ENCODE peak calls at places on chromosome 14, in four cellular contexts. One of them, this sample, is unnamed. For H3K9me3, the result is how much of the 10 kb centered on the place peaks cover.

GRCh38 chr14:96252323-96253052 is 3.5 kb upstream of the BDKRB1 start:
- DNase-seq in mammary epithelial cell: no peak
- DNase-seq in GM23248: peak
- DNase-seq in H1: no peak
- DNase-seq in this sample: no peak

GRCh38 chr14:98062083-98062482 is 1209.9 kb downstream of the BCL11B start:
- DNase-seq in mammary epithelial cell: no peak
- DNase-seq in H1: no peak
- DNase-seq in GM23248: no peak
- DNase-seq in this sample: no peak

GRCh38 chr14:84483072-84483410 is 1046.9 kb upstream of the FLRT2 start:
- DNase-seq in H1: no peak
- DNase-seq in GM23248: no peak
- DNase-seq in mammary epithelial cell: no peak
- DNase-seq in this sample: no peak

GRCh38 chr14:77985235-77985634 is 184.9 kb upstream of the NRXN3 start:
- DNase-seq in GM23248: peak
- DNase-seq in mammary epithelial cell: no peak
- DNase-seq in H1: no peak
- DNase-seq in this sample: no peak

GRCh38 chr14:92733007-92733406 is 15.4 kb downstream of the LGMN start:
- DNase-seq in H1: no peak
- DNase-seq in mammary epithelial cell: no peak
- DNase-seq in GM23248: no peak
- DNase-seq in this sample: no peak

GRCh38 chr14:56057071-56057865 is 60.9 kb upstream of the PELI2 start:
- DNase-seq in mammary epithelial cell: no peak
- DNase-seq in GM23248: no peak
- DNase-seq in H1: no peak
- DNase-seq in this sample: no peak

GRCh38 chr14:100900837-100901390 is 2.6 kb downstream of the RTL1 start:
- DNase-seq in GM23248: peak
- DNase-seq in mammary epithelial cell: no peak
- DNase-seq in H1: peak
- DNase-seq in this sample: peak

GRCh38 chr14:74945261-74945851 is 10.0 kb downstream of the PGF start:
- DNase-seq in H1: peak
- DNase-seq in mammary epithelial cell: no peak
- DNase-seq in GM23248: peak
- DNase-seq in this sample: peak

GRCh38 chr14:61462566-61463195 is 141.3 kb downstream of the PRKCH start:
- DNase-seq in GM23248: peak
- DNase-seq in H1: peak
- DNase-seq in mammary epithelial cell: peak
- DNase-seq in this sample: no peak

GRCh38 chr14:91317381-91318313 is 73.1 kb upstream of the GPR68 start:
- DNase-seq in mammary epithelial cell: peak
- DNase-seq in GM23248: peak
- DNase-seq in H1: no peak
- DNase-seq in this sample: no peak

GRCh38 chr14:95156153-95156764 is 1.1 kb downstream of the DICER1 start:
- DNase-seq in H1: no peak
- DNase-seq in mammary epithelial cell: peak
- DNase-seq in GM23248: peak
- DNase-seq in this sample: no peak

GRCh38 chr14:73757876-73758391 is 43.8 kb upstream of the PNMA1 start:
- DNase-seq in GM23248: peak
- DNase-seq in H1: no peak
- DNase-seq in mammary epithelial cell: no peak
- DNase-seq in this sample: no peak

GRCh38 chr14:85529803-85530574 is at the start of gene FLRT2:
- DNase-seq in GM23248: peak
- DNase-seq in mammary epithelial cell: peak
- DNase-seq in H1: peak
- DNase-seq in this sample: no peak

GRCh38 chr14:100764716-100765115 is 38.0 kb downstream of the DLK1 start:
- DNase-seq in mammary epithelial cell: no peak
- DNase-seq in GM23248: no peak
- DNase-seq in H1: no peak
- DNase-seq in this sample: no peak

GRCh38 chr14:35420036-35420811 is 15.7 kb upstream of the NFKBIA start:
- DNase-seq in mammary epithelial cell: peak
- DNase-seq in GM23248: peak
- DNase-seq in H1: no peak
- DNase-seq in this sample: no peak

GRCh38 chr14:56962431-56962830 is 152.2 kb upstream of the OTX2 start:
- DNase-seq in H1: no peak
- DNase-seq in mammary epithelial cell: no peak
- DNase-seq in GM23248: no peak
- DNase-seq in this sample: no peak

GRCh38 chr14:52918486-52918885 is 32.4 kb downstream of the FERMT2 start:
- DNase-seq in GM23248: peak
- DNase-seq in mammary epithelial cell: peak
- DNase-seq in H1: no peak
- DNase-seq in this sample: no peak

GRCh38 chr14:36069535-36069900 is 107.0 kb downstream of the PTCSC3 start:
- DNase-seq in GM23248: peak
- DNase-seq in H1: peak
- DNase-seq in mammary epithelial cell: peak
- DNase-seq in this sample: peak

GRCh38 chr14:36509056-36509917 is 10.7 kb downstream of the NKX2-1 start:
- DNase-seq in GM23248: no peak
- DNase-seq in H1: no peak
- DNase-seq in mammary epithelial cell: no peak
- DNase-seq in this sample: no peak

GRCh38 chr14:23175823-23176222 is 7.6 kb downstream of the SLC7A8 start:
- DNase-seq in H1: no peak
- DNase-seq in GM23248: peak
- DNase-seq in mammary epithelial cell: peak
- DNase-seq in this sample: no peak

GRCh38 chr14:20329355-20329754 is 3.7 kb downstream of the CCNB1IP1 start:
- DNase-seq in mammary epithelial cell: no peak
- DNase-seq in H1: no peak
- DNase-seq in GM23248: no peak
- DNase-seq in this sample: no peak

GRCh38 chr14:26199599-26200370 is 398.0 kb downstream of the NOVA1 start:
- DNase-seq in GM23248: peak
- DNase-seq in H1: no peak
- DNase-seq in mammary epithelial cell: no peak
- DNase-seq in this sample: no peak

GRCh38 chr14:97022741-97023140 is 225.6 kb downstream of the VRK1 start:
- DNase-seq in mammary epithelial cell: no peak
- DNase-seq in GM23248: no peak
- DNase-seq in H1: no peak
- DNase-seq in this sample: no peak

GRCh38 chr14:85534914-85535313 is 5.0 kb downstream of the FLRT2 start:
- DNase-seq in mammary epithelial cell: peak
- DNase-seq in H1: no peak
- DNase-seq in GM23248: peak
- DNase-seq in this sample: no peak

GRCh38 chr14:97625512-97625911 is 828.3 kb downstream of the VRK1 start:
- DNase-seq in H1: no peak
- DNase-seq in mammary epithelial cell: no peak
- DNase-seq in GM23248: no peak
- DNase-seq in this sample: no peak

GRCh38 chr14:99724196-99724891 is 40.2 kb downstream of the CYP46A1 start:
- DNase-seq in mammary epithelial cell: no peak
- DNase-seq in H1: no peak
- DNase-seq in GM23248: no peak
- DNase-seq in this sample: no peak

GRCh38 chr14:94021416-94022157 is 4.6 kb upstream of the OTUB2 start:
- DNase-seq in mammary epithelial cell: no peak
- DNase-seq in GM23248: no peak
- DNase-seq in H1: no peak
- DNase-seq in this sample: no peak

GRCh38 chr14:105480807-105481801 is 5.6 kb upstream of the CRIP1 start:
- DNase-seq in mammary epithelial cell: peak
- DNase-seq in GM23248: peak
- DNase-seq in H1: peak
- DNase-seq in this sample: peak

GRCh38 chr14:81450100-81450531 is 50.0 kb upstream of the STON2 start:
- DNase-seq in H1: no peak
- DNase-seq in GM23248: peak
- DNase-seq in mammary epithelial cell: no peak
- DNase-seq in this sample: peak

GRCh38 chr14:103994535-103995184 is 52.3 kb upstream of the RD3L start:
- DNase-seq in GM23248: peak
- DNase-seq in mammary epithelial cell: peak
- DNase-seq in H1: no peak
- DNase-seq in this sample: no peak

DNA sequence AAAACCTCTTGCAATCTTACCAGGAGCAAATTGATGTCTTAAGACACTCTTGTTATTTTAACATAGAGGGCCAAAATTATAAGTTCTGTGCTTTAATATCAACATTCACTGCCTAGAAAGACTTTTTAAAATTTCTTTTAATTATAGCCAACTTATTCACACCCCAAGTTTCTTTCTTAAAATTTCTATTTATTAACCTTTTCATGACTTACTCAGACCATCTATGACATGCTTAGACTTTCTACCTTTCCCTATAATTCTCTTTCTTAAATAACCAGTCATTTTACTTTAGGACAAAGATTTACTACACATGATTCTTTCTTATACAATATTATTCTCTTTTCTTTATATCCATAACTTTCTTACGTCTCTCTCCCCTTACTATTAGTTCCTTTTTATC is 220.4 kb downstream of the NUBPL start:
- DNase-seq in GM23248: no peak
- DNase-seq in H1: no peak
- DNase-seq in mammary epithelial cell: peak
- DNase-seq in this sample: peak
- H3K9me3 ChIP-seq in GM23248: under half
- H3K9me3 ChIP-seq in H1: under half
- H3K9me3 ChIP-seq in mammary epithelial cell: under half
- H3K9me3 ChIP-seq in this sample: under half

GRCh38 chr14:79483472-79483871 is 727.8 kb downstream of the DIO2 start:
- DNase-seq in mammary epithelial cell: no peak
- DNase-seq in H1: no peak
- DNase-seq in GM23248: peak
- DNase-seq in this sample: no peak
- H3K9ac ChIP-seq in mammary epithelial cell: no peak
- H3K9ac ChIP-seq in H1: no peak
- H3K9ac ChIP-seq in GM23248: no peak
- H3K9ac ChIP-seq in this sample: no peak

DNA sequence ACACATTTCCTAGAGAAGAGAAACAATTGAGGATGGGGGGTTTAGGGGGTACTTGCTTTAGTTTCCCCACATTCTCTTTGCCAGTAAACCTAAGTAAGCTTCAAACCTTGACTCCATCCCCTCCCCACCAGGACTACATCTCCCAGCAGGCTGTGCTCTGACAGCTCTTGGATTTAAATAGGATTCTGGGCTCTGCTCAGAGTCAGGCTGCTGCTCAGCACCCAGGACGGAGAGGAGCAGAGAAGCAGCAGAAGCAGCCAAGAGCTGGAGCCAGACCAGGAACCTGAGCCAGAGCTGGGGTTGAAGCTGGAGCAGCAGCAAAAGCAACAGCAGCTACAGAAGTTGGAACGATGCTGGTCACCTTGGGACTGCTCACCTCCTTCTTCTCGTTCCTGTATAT is 20.6 kb downstream of the RDH12 start:
- DNase-seq in GM23248: peak
- DNase-seq in mammary epithelial cell: peak
- DNase-seq in H1: no peak
- DNase-seq in this sample: no peak
- H3K4me3 ChIP-seq in GM23248: no peak
- H3K4me3 ChIP-seq in mammary epithelial cell: no peak
- H3K4me3 ChIP-seq in H1: no peak
- H3K4me3 ChIP-seq in this sample: no peak

GRCh38 chr14:33404054-33404453 is 465.4 kb downstream of the NPAS3 start:
- DNase-seq in H1: no peak
- DNase-seq in GM23248: peak
- DNase-seq in mammary epithelial cell: peak
- DNase-seq in this sample: no peak

GRCh38 chr14:33402604-33403003 is 463.9 kb downstream of the NPAS3 start:
- DNase-seq in H1: no peak
- DNase-seq in mammary epithelial cell: no peak
- DNase-seq in GM23248: no peak
- DNase-seq in this sample: no peak

GRCh38 chr14:33404964-33405574 is 466.4 kb downstream of the NPAS3 start:
- DNase-seq in GM23248: no peak
- DNase-seq in mammary epithelial cell: no peak
- DNase-seq in H1: no peak
- DNase-seq in this sample: no peak

GRCh38 chr14:33406766-33407165 is 468.1 kb downstream of the NPAS3 start:
- DNase-seq in mammary epithelial cell: no peak
- DNase-seq in GM23248: no peak
- DNase-seq in H1: no peak
- DNase-seq in this sample: no peak

DNA sequence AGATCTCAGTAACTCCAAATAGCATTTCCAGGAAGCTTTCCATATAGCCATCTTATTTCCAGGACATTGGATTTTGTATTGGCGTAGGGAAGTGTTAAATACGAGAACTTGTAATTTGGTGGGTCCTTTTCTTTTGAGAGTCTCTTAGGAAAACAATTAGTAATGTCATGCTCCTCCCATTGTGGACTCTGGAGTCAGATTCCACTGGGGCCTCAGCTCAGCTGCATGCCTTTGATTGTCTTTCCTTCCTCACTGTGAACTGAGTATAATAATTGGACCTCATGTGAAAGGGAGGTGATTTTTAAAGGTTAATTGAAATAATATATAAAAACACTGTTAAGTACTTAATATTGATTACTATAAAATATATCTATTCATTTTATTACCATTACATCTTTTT is 462.6 kb downstream of the NPAS3 start:
- DNase-seq in GM23248: peak
- DNase-seq in mammary epithelial cell: no peak
- DNase-seq in H1: no peak
- DNase-seq in this sample: no peak
- H3K9me3 ChIP-seq in GM23248: under half
- H3K9me3 ChIP-seq in mammary epithelial cell: under half
- H3K9me3 ChIP-seq in H1: under half
- H3K9me3 ChIP-seq in this sample: under half

DNA sequence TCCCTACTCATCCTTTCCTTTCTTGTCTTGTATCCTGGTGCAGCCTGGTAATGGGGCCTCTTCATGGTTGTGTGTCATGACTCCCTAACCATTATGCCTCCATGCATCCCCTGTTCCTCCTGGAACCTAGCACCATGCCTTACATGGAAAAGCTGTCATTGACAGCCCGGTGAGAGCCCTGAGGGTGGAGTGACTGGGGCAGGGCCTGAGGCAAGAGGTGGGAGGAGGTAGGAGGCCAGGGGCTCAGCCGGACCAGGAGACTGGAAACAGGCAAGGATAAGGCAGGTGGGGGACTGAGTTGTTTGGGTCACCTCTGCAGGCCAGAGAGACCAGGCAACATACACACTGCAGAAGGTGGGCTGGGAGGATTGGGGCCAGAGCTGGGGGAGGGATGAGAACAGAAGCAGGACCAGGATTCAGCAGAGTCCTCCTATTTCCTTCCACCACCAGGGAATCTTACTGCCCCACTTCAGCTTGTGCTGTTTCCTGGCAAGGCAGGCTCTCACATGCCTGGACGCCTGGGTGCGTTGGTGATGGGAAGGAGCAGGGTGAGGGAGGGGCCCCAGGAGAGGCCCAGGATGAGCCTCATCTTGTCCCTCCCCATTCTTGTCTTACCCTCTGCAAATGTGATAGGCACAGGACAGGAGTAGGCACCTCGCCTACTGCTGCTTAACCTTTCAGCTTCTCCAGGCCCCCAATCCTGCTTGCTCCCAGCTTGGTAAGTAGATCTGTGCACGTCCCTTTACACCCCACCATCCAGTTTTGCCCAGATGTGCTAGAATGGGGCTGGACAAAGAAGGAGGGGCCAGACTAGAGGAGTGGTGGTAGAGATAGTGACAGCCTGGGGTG is at the start of gene LTB4R2:
- DNase-seq in mammary epithelial cell: peak
- DNase-seq in GM23248: no peak
- DNase-seq in H1: no peak
- DNase-seq in this sample: no peak
- H3K9ac ChIP-seq in mammary epithelial cell: no peak
- H3K9ac ChIP-seq in GM23248: peak
- H3K9ac ChIP-seq in H1: no peak
- H3K9ac ChIP-seq in this sample: no peak